ENCODE peak calls at places on chromosomes 2 and 18, in nine cellular contexts. V is neuronal stem cell, F is fibroblast of lung, K is mammary epithelial cell, S is K562, P is DND-41, T is HepG2, C is IMR-90, U is H9. Y is an unnamed sample. For H3K9me3, the result is how much of the 10 kb centered on the place peaks cover.

GRCh38 chr2:241547781-241548450 is 10.6 kb upstream of the BOK start:
- DNase-seq in V (no peak), F (no peak), K (no peak), S (no peak), P (no peak), T (no peak), C (no peak), U (peak), Y (no peak)

GRCh38 chr2:152098798-152099654 is at the start of gene CACNB4:
- DNase-seq in V (peak), F (no peak), K (no peak), S (no peak), P (no peak), T (no peak), C (no peak), U (peak), Y (no peak)

GRCh38 chr2:24400207-24400907 is 40.0 kb upstream of the ITSN2 start:
- DNase-seq in V (no peak), F (no peak), K (no peak), S (no peak), P (no peak), T (no peak), C (no peak), U (no peak), Y (no peak)

GRCh38 chr18:6109743-6110142 is 214.4 kb upstream of the TMEM200C start:
- DNase-seq in V (no peak), F (no peak), K (no peak), S (no peak), P (no peak), T (no peak), C (no peak), U (no peak), Y (no peak)

GRCh38 chr2:76044701-76045100 is 334.0 kb upstream of the GCFC2 start:
- DNase-seq in V (no peak), F (no peak), K (no peak), S (no peak), P (no peak), T (no peak), C (no peak), U (no peak), Y (no peak)

GRCh38 chr2:48315847-48316194 is 214.1 kb upstream of the STON1 start:
- DNase-seq in V (peak), F (peak), K (peak), S (peak), P (peak), T (peak), C (no peak), U (peak), Y (peak)

GRCh38 chr2:1743396-1744150 is 742 bp downstream of the PXDN start:
- DNase-seq in V (no peak), F (peak), K (peak), S (no peak), P (no peak), T (no peak), C (peak), U (peak), Y (no peak)

GRCh38 chr18:28511421-28511821 is 334.5 kb upstream of the CDH2 start:
- DNase-seq in V (no peak), F (peak), K (peak), S (no peak), P (no peak), T (no peak), C (peak), U (no peak), Y (no peak)

GRCh38 chr18:9400197-9400596 is 65.6 kb downstream of the TWSG1 start:
- DNase-seq in V (no peak), F (no peak), K (no peak), S (no peak), P (no peak), T (no peak), C (no peak), U (no peak), Y (no peak)

GRCh38 chr2:178238144-178238521 is 43.8 kb downstream of the OSBPL6 start:
- DNase-seq in V (no peak), F (peak), K (peak), S (no peak), P (no peak), T (no peak), C (peak), U (no peak), Y (no peak)

GRCh38 chr18:25921677-25922421 is 168.6 kb downstream of the SS18 start:
- DNase-seq in V (no peak), F (peak), K (peak), S (peak), P (peak), T (peak), C (peak), U (peak), Y (peak)

GRCh38 chr2:46416739-46417403 is 62.5 kb upstream of the TMEM247 start:
- DNase-seq in V (no peak), F (no peak), K (no peak), S (no peak), P (no peak), T (peak), C (peak), U (no peak), Y (no peak)

GRCh38 chr18:56562479-56562878 is 75.9 kb downstream of the TXNL1 start:
- DNase-seq in V (no peak), F (no peak), K (no peak), S (no peak), P (no peak), T (no peak), C (no peak), U (no peak), Y (no peak)

GRCh38 chr2:375947-376307 is 88.0 kb upstream of the ALKAL2 start:
- DNase-seq in V (no peak), F (no peak), K (no peak), S (no peak), P (no peak), T (no peak), C (no peak), U (no peak), Y (no peak)
- H3K9me3 ChIP-seq in V (under half), F (under half), K (under half), S (under half), P (under half), T (under half), C (under half), U (under half), Y (under half)

GRCh38 chr2:190121971-190122370 is 59.4 kb upstream of the MSTN start:
- DNase-seq in V (no peak), F (peak), K (no peak), S (peak), P (no peak), T (peak), C (peak), U (no peak), Y (peak)
- H2AFZ ChIP-seq in V (peak), F (peak), K (no peak), S (peak), P (no peak), T (no peak), C (no peak), U (no peak), Y (no peak)

GRCh38 chr2:16071865-16072637 is 131.7 kb downstream of the MYCN start:
- DNase-seq in V (no peak), F (no peak), K (no peak), S (no peak), P (no peak), T (no peak), C (no peak), U (no peak), Y (no peak)

GRCh38 chr2:16069663-16069932 is 129.2 kb downstream of the MYCN start:
- DNase-seq in V (no peak), F (no peak), K (peak), S (no peak), P (no peak), T (peak), C (no peak), U (no peak), Y (no peak)

GRCh38 chr2:16069933-16070647 is 129.7 kb downstream of the MYCN start:
- DNase-seq in V (peak), F (no peak), K (peak), S (no peak), P (no peak), T (peak), C (no peak), U (no peak), Y (no peak)

GRCh38 chr2:16071039-16071864 is 130.9 kb downstream of the MYCN start:
- DNase-seq in V (no peak), F (no peak), K (no peak), S (no peak), P (no peak), T (no peak), C (no peak), U (no peak), Y (no peak)

DNA sequence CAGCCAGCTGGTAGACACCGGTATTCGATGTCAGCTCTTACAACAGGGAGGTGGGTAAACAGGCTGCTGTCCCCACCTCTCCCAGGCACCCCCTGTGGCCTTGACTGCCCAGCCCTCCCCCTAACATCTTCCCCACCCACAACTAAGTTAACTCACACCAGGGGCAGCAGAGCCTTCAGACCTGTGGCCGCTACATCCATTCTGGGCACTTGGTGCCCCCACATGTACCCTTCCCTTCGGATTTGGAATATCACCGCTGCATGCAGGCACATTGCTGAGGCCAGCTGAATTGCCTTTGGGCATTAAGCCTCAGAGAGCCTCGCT is 130.3 kb downstream of the MYCN start:
- DNase-seq in V (no peak), F (no peak), K (no peak), S (no peak), P (no peak), T (no peak), C (no peak), U (no peak), Y (no peak)
- H3K9me3 ChIP-seq in V (under half), F (under half), K (under half), S (under half), P (under half), T (under half), C (under half), U (under half), Y (under half)

DNA sequence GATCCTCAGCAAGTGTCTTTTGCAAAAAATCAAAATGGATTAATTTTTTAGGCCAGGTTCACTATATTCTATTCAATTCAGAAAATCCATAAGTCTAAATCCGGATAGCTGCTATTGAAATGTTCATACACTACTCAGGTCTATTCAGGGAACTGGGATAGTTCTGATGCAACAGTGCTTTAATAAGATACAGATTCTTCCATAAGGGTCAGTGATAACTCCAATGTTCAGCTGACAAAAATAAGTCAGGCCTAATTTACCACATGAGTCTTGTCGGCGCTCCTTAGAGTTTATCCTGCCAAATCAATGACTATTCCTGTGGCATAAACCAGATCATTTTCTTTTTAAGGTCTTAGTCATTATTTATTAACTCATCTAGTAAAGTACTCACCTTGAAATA is 44.0 kb downstream of the NRXN1 start:
- DNase-seq in V (no peak), F (no peak), K (no peak), S (no peak), P (no peak), T (no peak), C (no peak), U (no peak), Y (no peak)
- H2AFZ ChIP-seq in V (no peak), F (no peak), K (no peak), S (no peak), P (no peak), T (no peak), C (no peak), U (no peak), Y (no peak)

GRCh38 chr2:170277943-170278342 is 100.0 kb downstream of the MYO3B start:
- DNase-seq in V (no peak), F (no peak), K (no peak), S (no peak), P (no peak), T (no peak), C (no peak), U (no peak), Y (no peak)

GRCh38 chr2:170276926-170277571 is 99.1 kb downstream of the MYO3B start:
- DNase-seq in V (no peak), F (no peak), K (no peak), S (no peak), P (no peak), T (no peak), C (no peak), U (no peak), Y (no peak)

GRCh38 chr2:170284205-170284604 is 106.3 kb downstream of the MYO3B start:
- DNase-seq in V (no peak), F (no peak), K (no peak), S (no peak), P (no peak), T (no peak), C (no peak), U (no peak), Y (no peak)

DNA sequence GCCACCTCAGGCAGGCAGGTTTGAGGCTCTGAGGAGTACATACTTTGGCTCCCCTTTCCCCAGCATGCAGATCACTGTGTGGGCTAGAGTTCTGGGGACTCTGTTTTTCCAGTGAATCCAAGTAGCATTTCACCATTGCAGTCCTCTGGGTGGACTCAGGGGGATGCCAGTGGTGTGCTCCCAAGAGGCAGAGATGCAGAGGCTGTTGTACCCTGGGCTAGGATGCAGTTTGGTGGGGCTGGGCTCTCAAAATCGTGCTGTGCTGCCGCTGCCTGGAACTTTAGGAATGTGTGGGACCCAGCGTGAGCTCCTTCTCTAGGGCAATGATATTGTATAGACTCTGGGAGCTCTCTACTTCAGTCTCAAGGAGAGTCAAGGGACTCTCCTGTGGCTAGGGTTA is 104.9 kb downstream of the MYO3B start:
- DNase-seq in V (no peak), F (no peak), K (no peak), S (no peak), P (no peak), T (no peak), C (no peak), U (peak), Y (no peak)
- H3K9me3 ChIP-seq in V (under half), F (under half), K (under half), S (under half), P (under half), T (under half), C (under half), U (under half), Y (under half)

GRCh38 chr2:145631561-145631960 is 1111.6 kb upstream of the ZEB2 start:
- DNase-seq in V (no peak), F (no peak), K (peak), S (no peak), P (no peak), T (no peak), C (peak), U (no peak), Y (no peak)

GRCh38 chr2:145623136-145623535 is 1103.2 kb upstream of the ZEB2 start:
- DNase-seq in V (no peak), F (peak), K (peak), S (no peak), P (no peak), T (no peak), C (peak), U (no peak), Y (no peak)

GRCh38 chr2:145626301-145626700 is 1106.4 kb upstream of the ZEB2 start:
- DNase-seq in V (no peak), F (no peak), K (no peak), S (no peak), P (no peak), T (no peak), C (no peak), U (no peak), Y (no peak)
- H2AFZ ChIP-seq in V (peak), F (no peak), K (peak), S (peak), P (no peak), T (peak), C (no peak), U (no peak), Y (no peak)

GRCh38 chr2:111071480-111072143 is 49.1 kb upstream of the BCL2L11 start:
- DNase-seq in V (no peak), F (peak), K (peak), S (no peak), P (no peak), T (no peak), C (peak), U (no peak), Y (no peak)
- H3K9me3 ChIP-seq in V (under half), F (under half), K (under half), S (under half), P (under half), T (under half), C (under half), U (under half), Y (under half)

GRCh38 chr2:206068207-206068606 is 17.8 kb downstream of the INO80D start:
- DNase-seq in V (no peak), F (no peak), K (no peak), S (no peak), P (no peak), T (no peak), C (no peak), U (no peak), Y (no peak)
- H2AFZ ChIP-seq in V (no peak), F (no peak), K (no peak), S (no peak), P (no peak), T (no peak), C (no peak), U (no peak), Y (no peak)

DNA sequence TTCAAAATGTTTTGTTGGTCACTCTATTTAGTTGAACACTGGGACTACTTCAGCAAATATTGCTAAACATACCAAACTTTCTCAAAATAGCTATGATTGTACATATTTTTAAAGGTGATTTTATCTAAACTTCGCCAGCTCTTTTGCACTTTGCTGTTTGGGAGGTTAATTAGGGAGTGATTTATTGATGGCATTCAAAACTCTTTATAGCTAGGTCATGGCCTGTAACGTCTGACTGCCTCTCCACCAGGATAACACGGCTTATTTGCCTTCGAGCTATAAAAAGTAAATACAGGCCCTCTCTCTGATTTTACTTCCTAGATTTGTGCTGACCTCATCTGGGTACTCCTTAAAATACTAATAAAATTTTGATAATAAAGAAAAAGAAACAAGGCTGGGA is 931.9 kb downstream of the DCDC2C start:
- DNase-seq in V (no peak), F (no peak), K (no peak), S (no peak), P (no peak), T (no peak), C (no peak), U (no peak), Y (no peak)
- H3K9me3 ChIP-seq in V (under half), F (under half), K (under half), S (under half), P (under half), T (half or more), C (under half), U (under half), Y (under half)

Y was measured in OCI-LY7.